ENCODE peak calls at places on chromosomes 4 and X, in seven cellular contexts. X is C1 segment of cervical spinal cord, C is islet precursor cell, H is epithelial cell of prostate, S is SW 1271, P is aorta, Z is SJSA1. I is an unnamed sample.

GRCh38 chr4:13244342-13244905 is 239.7 kb downstream of the RAB28 start:
- DNase-seq in Z (no peak), S (no peak), P (no peak), X (no peak), H (no peak), C (no peak), I (no peak)

GRCh38 chr4:159185593-159186023 is 82.7 kb downstream of the RAPGEF2 start:
- DNase-seq in P (no peak), S (no peak), X (no peak), C (no peak), Z (no peak), H (no peak), I (no peak)

GRCh38 chr4:83889802-83890201 is 353.9 kb downstream of the GPAT3 start:
- DNase-seq in S (no peak), P (no peak), X (no peak), H (peak), C (no peak), Z (peak), I (no peak)

GRCh38 chrX:54788446-54788845 is 9.6 kb downstream of the ITIH6 start:
- DNase-seq in H (no peak), S (no peak), P (no peak), Z (no peak), X (no peak), C (no peak), I (no peak)

GRCh38 chr4:127580891-127581290 is 51.9 kb upstream of the INTU start:
- DNase-seq in Z (no peak), S (no peak), H (no peak), C (peak), P (no peak), X (no peak), I (no peak)

GRCh38 chr4:138111462-138112000 is 130.6 kb downstream of the SLC7A11 start:
- DNase-seq in P (no peak), X (no peak), C (peak), Z (peak), S (no peak), H (no peak), I (no peak)

GRCh38 chr4:110959041-110959643 is 336.3 kb upstream of the PITX2 start:
- DNase-seq in S (no peak), C (no peak), X (no peak), Z (peak), P (no peak), H (no peak), I (no peak)

GRCh38 chr4:60656171-60656570 is 544.0 kb upstream of the ADGRL3 start:
- DNase-seq in P (no peak), H (no peak), X (no peak), Z (no peak), S (no peak), C (no peak), I (no peak)

GRCh38 chr4:36351082-36351666 is 69.8 kb downstream of the DTHD1 start:
- DNase-seq in Z (peak), H (no peak), P (peak), X (peak), S (no peak), C (peak), I (peak)

GRCh38 chr4:48222491-48222890 is 47.1 kb downstream of the TEC start:
- DNase-seq in Z (no peak), H (no peak), X (no peak), C (no peak), S (no peak), P (no peak), I (no peak)

GRCh38 chrX:20361890-20362262 is 95.2 kb upstream of the RPS6KA3 start:
- DNase-seq in H (no peak), Z (no peak), P (no peak), X (no peak), S (no peak), C (peak), I (no peak)

GRCh38 chrX:134894373-134894895 is 96.4 kb upstream of the SMIM10 start:
- DNase-seq in H (no peak), P (no peak), X (no peak), S (no peak), Z (no peak), C (no peak), I (no peak)

GRCh38 chrX:124475358-124475757 is 129.0 kb downstream of the SH2D1A start:
- DNase-seq in P (no peak), C (no peak), S (no peak), X (no peak), Z (no peak), H (no peak), I (no peak)

GRCh38 chr4:156137971-156138581 is 184.4 kb upstream of the CTSO start:
- DNase-seq in C (no peak), S (no peak), H (no peak), Z (no peak), X (no peak), P (no peak), I (no peak)

GRCh38 chr4:109294468-109295020 is 7.9 kb downstream of the COL25A1 start:
- DNase-seq in S (no peak), Z (no peak), C (no peak), H (no peak), P (no peak), X (no peak), I (no peak)

GRCh38 chrX:149074429-149074828 is 430.7 kb downstream of the IDS start:
- DNase-seq in X (no peak), H (no peak), C (no peak), Z (no peak), S (no peak), P (no peak), I (no peak)

GRCh38 chr4:68271851-68272756 is 26.6 kb upstream of the TMPRSS11B start:
- DNase-seq in Z (peak), X (no peak), P (no peak), S (no peak), C (peak), H (peak), I (no peak)

GRCh38 chr4:89572224-89572858 is 264.6 kb downstream of the SNCA start:
- DNase-seq in H (no peak), Z (no peak), X (no peak), C (no peak), P (no peak), S (no peak), I (no peak)

GRCh38 chrX:143437439-143437838 is 79.8 kb downstream of the SPANXN3 start:
- DNase-seq in Z (no peak), P (no peak), X (no peak), C (no peak), H (no peak), S (no peak), I (no peak)

GRCh38 chrX:31590581-31591113 is 518.8 kb upstream of the FTHL17 start:
- DNase-seq in Z (peak), C (no peak), P (no peak), H (no peak), S (no peak), X (no peak), I (no peak)

GRCh38 chr4:99447079-99447478 is 11.9 kb upstream of the ADH7 start:
- DNase-seq in Z (peak), S (no peak), H (peak), C (no peak), P (no peak), X (no peak), I (no peak)

GRCh38 chr4:113052379-113052951 is 3.0 kb downstream of the ANK2 start:
- DNase-seq in S (no peak), H (no peak), Z (peak), X (no peak), P (no peak), C (no peak), I (no peak)